ENCODE peak calls at places on chromosomes 2 and 18, in seven cellular contexts. X, W, E, I, Q, U and L are unnamed samples.

GRCh38 chr2:207416111-207416510 is 113.7 kb upstream of the CREB1 start:
- DNase-seq in X (peak; percentile 23), W (no peak), E (no peak), I (no peak), Q (no peak), U (peak; percentile 42), L (no peak)

GRCh38 chr2:121648611-121649401 is 456 bp downstream of the CLASP1 start:
- DNase-seq in X (peak; percentile 73), W (peak; percentile 60), E (peak; percentile 5), I (peak; percentile 46), Q (peak; percentile 53), U (peak; percentile 52), L (peak; percentile 58)

GRCh38 chr2:119236796-119237195 is 13.2 kb downstream of the STEAP3 start:
- DNase-seq in X (no peak), W (no peak), E (no peak), I (no peak), Q (no peak), U (no peak), L (no peak)

GRCh38 chr2:238441262-238442114 is 14.8 kb downstream of the ASB1 start:
- DNase-seq in X (peak; percentile 44), W (no peak), E (no peak), I (no peak), Q (no peak), U (no peak), L (no peak)

GRCh38 chr2:84129018-84129417 is 330.1 kb downstream of the SUCLG1 start:
- DNase-seq in X (no peak), W (no peak), E (no peak), I (no peak), Q (no peak), U (no peak), L (no peak)

GRCh38 chr2:47617028-47617427 is 165.9 kb upstream of the MSH6 start:
- DNase-seq in X (no peak), W (no peak), E (no peak), I (no peak), Q (no peak), U (no peak), L (no peak)

GRCh38 chr2:181812106-181812745 is 79.3 kb upstream of the ITPRID2 start:
- DNase-seq in X (peak; percentile 30), W (no peak), E (no peak), I (no peak), Q (no peak), U (no peak), L (no peak)

GRCh38 chr2:170147576-170147975 is 30.4 kb upstream of the MYO3B start:
- DNase-seq in X (no peak), W (no peak), E (no peak), I (no peak), Q (no peak), U (no peak), L (no peak)

GRCh38 chr2:238985036-238985729 is 137.3 kb downstream of the TWIST2 start:
- DNase-seq in X (no peak), W (no peak), E (no peak), I (no peak), Q (no peak), U (no peak), L (no peak)

GRCh38 chr2:233029321-233029720 is 3.2 kb upstream of the NEU2 start:
- DNase-seq in X (peak; percentile 17), W (no peak), E (no peak), I (no peak), Q (no peak), U (no peak), L (peak; percentile 32)

GRCh38 chr2:218781691-218782528 is at the start of gene CYP27A1:
- DNase-seq in X (peak; percentile 24), W (no peak), E (no peak), I (no peak), Q (no peak), U (peak; percentile 39), L (no peak)

GRCh38 chr18:23243178-23243577 is 107.9 kb downstream of the CABLES1 start:
- DNase-seq in X (no peak), W (no peak), E (no peak), I (no peak), Q (no peak), U (no peak), L (no peak)

GRCh38 chr18:44130365-44130942 is 550.2 kb upstream of the SETBP1 start:
- DNase-seq in X (peak; percentile 31), W (no peak), E (no peak), I (peak; percentile 47), Q (peak; percentile 7), U (no peak), L (peak; percentile 12)

GRCh38 chr2:224645722-224646121 is 60.6 kb upstream of the CUL3 start:
- DNase-seq in X (no peak), W (no peak), E (no peak), I (no peak), Q (no peak), U (no peak), L (no peak)

GRCh38 chr2:139259422-139260051 is 479.3 kb upstream of the NXPH2 start:
- DNase-seq in X (no peak), W (no peak), E (no peak), I (no peak), Q (no peak), U (no peak), L (no peak)

GRCh38 chr2:138652378-138652777 is 127.8 kb downstream of the NXPH2 start:
- DNase-seq in X (peak; percentile 79), W (no peak), E (no peak), I (no peak), Q (no peak), U (peak; percentile 54), L (no peak)

GRCh38 chr2:73593676-73594075 is 48.5 kb downstream of the NAT8 start:
- DNase-seq in X (peak; percentile 24), W (no peak), E (no peak), I (no peak), Q (no peak), U (no peak), L (no peak)

GRCh38 chr18:11040823-11041712 is 108.3 kb downstream of the PIEZO2 start:
- DNase-seq in X (peak; percentile 37), W (no peak), E (no peak), I (no peak), Q (peak; percentile 44), U (no peak), L (peak; percentile 57)

GRCh38 chr18:75173758-75174157 is 35.2 kb downstream of the PTGR3 start:
- DNase-seq in X (no peak), W (no peak), E (no peak), I (no peak), Q (no peak), U (no peak), L (no peak)